ENCODE peak calls at places on chromosomes 6 and 20, in seven cellular contexts. One of them, this sample, is unnamed.

GRCh38 chr6:19906161-19906560 is 69.0 kb downstream of the ID4 start:
- DNase-seq in IMR-90: no peak
- DNase-seq in H9: no peak
- DNase-seq in mesenchymal stem cell: no peak
- DNase-seq in mesendoderm: no peak
- DNase-seq in neuronal stem cell: no peak
- DNase-seq in trophoblast cell: no peak
- DNase-seq in this sample: no peak

GRCh38 chr6:63816979-63817436 is 181.4 kb downstream of the PHF3 start:
- DNase-seq in IMR-90: peak
- DNase-seq in H9: peak
- DNase-seq in mesenchymal stem cell: peak
- DNase-seq in mesendoderm: peak
- DNase-seq in neuronal stem cell: no peak
- DNase-seq in trophoblast cell: no peak
- DNase-seq in this sample: no peak

GRCh38 chr6:125154184-125155135 is 887 bp downstream of the TPD52L1 start:
- DNase-seq in IMR-90: no peak
- DNase-seq in H9: peak
- DNase-seq in mesenchymal stem cell: peak
- DNase-seq in mesendoderm: peak
- DNase-seq in neuronal stem cell: peak
- DNase-seq in trophoblast cell: peak
- DNase-seq in this sample: no peak

GRCh38 chr6:142476446-142476845 is 174.6 kb downstream of the ADGRG6 start:
- DNase-seq in IMR-90: no peak
- DNase-seq in H9: no peak
- DNase-seq in mesenchymal stem cell: no peak
- DNase-seq in mesendoderm: no peak
- DNase-seq in neuronal stem cell: no peak
- DNase-seq in trophoblast cell: no peak
- DNase-seq in this sample: no peak

GRCh38 chr20:10219452-10219791 is 792 bp downstream of the SNAP25 start:
- DNase-seq in IMR-90: peak
- DNase-seq in H9: peak
- DNase-seq in mesenchymal stem cell: peak
- DNase-seq in mesendoderm: peak
- DNase-seq in neuronal stem cell: peak
- DNase-seq in trophoblast cell: peak
- DNase-seq in this sample: no peak

GRCh38 chr6:26307830-26308229 is 57.2 kb upstream of the BTN3A2 start:
- DNase-seq in IMR-90: no peak
- DNase-seq in H9: no peak
- DNase-seq in mesenchymal stem cell: no peak
- DNase-seq in mesendoderm: no peak
- DNase-seq in neuronal stem cell: no peak
- DNase-seq in trophoblast cell: no peak
- DNase-seq in this sample: no peak

GRCh38 chr6:139028658-139029469 is at the start of gene ABRACL:
- DNase-seq in IMR-90: peak
- DNase-seq in H9: no peak
- DNase-seq in mesenchymal stem cell: peak
- DNase-seq in mesendoderm: peak
- DNase-seq in neuronal stem cell: peak
- DNase-seq in trophoblast cell: peak
- DNase-seq in this sample: peak

GRCh38 chr6:38152620-38153019 is 333.1 kb downstream of the ZFAND3 start:
- DNase-seq in IMR-90: no peak
- DNase-seq in H9: no peak
- DNase-seq in mesenchymal stem cell: no peak
- DNase-seq in mesendoderm: no peak
- DNase-seq in neuronal stem cell: no peak
- DNase-seq in trophoblast cell: no peak
- DNase-seq in this sample: no peak

DNA sequence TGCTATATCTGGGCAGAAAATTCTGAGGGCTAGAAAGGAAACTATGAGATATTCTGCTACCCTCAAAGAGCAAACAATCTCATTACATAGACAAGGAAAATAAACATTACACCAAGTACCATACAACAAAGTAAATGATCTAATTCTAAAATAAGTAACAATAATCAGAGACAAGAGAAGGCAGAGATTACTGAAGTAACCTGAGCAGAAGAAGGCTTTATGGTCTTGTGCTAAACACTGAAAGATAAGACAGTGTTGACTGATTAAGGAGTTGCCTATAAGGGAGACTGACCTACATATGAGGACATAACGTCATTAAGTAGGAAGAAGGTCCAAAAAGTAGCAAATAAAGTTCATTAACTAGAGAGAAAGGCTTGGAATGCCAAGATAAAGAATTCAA is 134.2 kb downstream of the MTFR2 start:
- DNase-seq in IMR-90: no peak
- DNase-seq in H9: no peak
- DNase-seq in mesenchymal stem cell: no peak
- DNase-seq in mesendoderm: no peak
- DNase-seq in neuronal stem cell: no peak
- DNase-seq in trophoblast cell: no peak
- DNase-seq in this sample: no peak
- H3K23ac ChIP-seq in IMR-90: peak
- H3K23ac ChIP-seq in H9: no peak
- H3K23ac ChIP-seq in mesenchymal stem cell: no peak
- H3K23ac ChIP-seq in mesendoderm: no peak
- H3K23ac ChIP-seq in neuronal stem cell: no peak
- H3K23ac ChIP-seq in trophoblast cell: no peak
- H3K23ac ChIP-seq in this sample: no peak

DNA sequence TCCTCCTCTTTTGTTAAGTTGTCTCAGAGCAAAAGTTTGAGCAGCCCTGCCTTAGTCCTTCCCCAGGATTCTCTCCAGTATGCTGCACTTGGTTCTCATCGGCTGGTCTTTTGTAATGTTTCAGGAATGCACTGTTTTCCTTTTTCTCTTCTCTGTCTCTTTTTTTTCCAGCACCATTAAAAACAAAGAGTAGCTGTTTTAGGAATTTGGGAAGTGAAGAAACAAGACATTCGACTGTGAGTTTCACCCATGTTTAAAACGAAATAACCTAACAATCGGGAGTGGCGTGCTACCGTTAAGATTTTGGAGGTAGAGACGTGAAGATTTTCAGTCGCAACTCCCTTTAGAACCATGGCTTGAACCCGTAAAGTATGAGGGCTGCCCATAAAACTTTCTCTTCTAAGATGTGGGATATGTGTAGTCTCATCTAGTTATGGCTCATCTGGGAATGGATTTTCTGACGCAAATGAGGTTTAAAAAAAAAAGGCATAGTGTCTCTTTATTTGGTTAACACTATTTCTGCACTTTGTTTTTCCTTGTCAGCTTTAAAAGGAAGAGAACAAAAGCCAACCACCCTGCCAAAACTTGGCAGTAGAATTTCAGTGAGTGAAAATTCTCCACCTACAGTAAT is 35.9 kb upstream of the RAB23 start:
- DNase-seq in IMR-90: peak
- DNase-seq in H9: no peak
- DNase-seq in mesenchymal stem cell: peak
- DNase-seq in mesendoderm: no peak
- DNase-seq in neuronal stem cell: no peak
- DNase-seq in trophoblast cell: no peak
- DNase-seq in this sample: no peak
- H3K23ac ChIP-seq in IMR-90: peak
- H3K23ac ChIP-seq in H9: no peak
- H3K23ac ChIP-seq in mesenchymal stem cell: no peak
- H3K23ac ChIP-seq in mesendoderm: no peak
- H3K23ac ChIP-seq in neuronal stem cell: no peak
- H3K23ac ChIP-seq in trophoblast cell: no peak
- H3K23ac ChIP-seq in this sample: no peak

GRCh38 chr6:101847690-101848089 is 454.2 kb downstream of the GRIK2 start:
- DNase-seq in IMR-90: no peak
- DNase-seq in H9: peak
- DNase-seq in mesenchymal stem cell: no peak
- DNase-seq in mesendoderm: peak
- DNase-seq in neuronal stem cell: no peak
- DNase-seq in trophoblast cell: no peak
- DNase-seq in this sample: peak

GRCh38 chr6:101853226-101853625 is 459.7 kb downstream of the GRIK2 start:
- DNase-seq in IMR-90: peak
- DNase-seq in H9: no peak
- DNase-seq in mesenchymal stem cell: no peak
- DNase-seq in mesendoderm: no peak
- DNase-seq in neuronal stem cell: no peak
- DNase-seq in trophoblast cell: no peak
- DNase-seq in this sample: no peak

GRCh38 chr6:101853686-101854085 is 460.2 kb downstream of the GRIK2 start:
- DNase-seq in IMR-90: no peak
- DNase-seq in H9: no peak
- DNase-seq in mesenchymal stem cell: no peak
- DNase-seq in mesendoderm: no peak
- DNase-seq in neuronal stem cell: no peak
- DNase-seq in trophoblast cell: no peak
- DNase-seq in this sample: no peak

DNA sequence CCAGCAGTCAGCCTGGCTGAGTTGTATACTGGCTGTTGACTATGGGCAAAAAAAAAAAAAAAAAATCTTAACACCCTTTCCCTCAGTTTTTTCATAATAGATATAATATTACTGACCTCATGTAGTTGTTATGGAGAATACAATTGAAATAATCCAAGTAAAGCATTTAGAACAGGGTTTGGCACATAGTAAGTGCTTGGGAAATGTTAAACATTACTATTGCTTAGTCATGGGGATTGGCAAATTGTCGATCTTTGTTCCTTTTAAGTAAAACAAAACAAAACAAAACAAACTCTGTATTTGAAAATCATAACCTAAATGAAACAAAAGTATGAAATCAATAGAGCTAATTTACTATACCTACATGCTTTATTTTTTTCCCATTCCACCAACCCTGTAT is 458.4 kb downstream of the GRIK2 start:
- DNase-seq in IMR-90: peak
- DNase-seq in H9: no peak
- DNase-seq in mesenchymal stem cell: no peak
- DNase-seq in mesendoderm: no peak
- DNase-seq in neuronal stem cell: no peak
- DNase-seq in trophoblast cell: no peak
- DNase-seq in this sample: no peak
- H3K23ac ChIP-seq in IMR-90: no peak
- H3K23ac ChIP-seq in H9: no peak
- H3K23ac ChIP-seq in mesenchymal stem cell: no peak
- H3K23ac ChIP-seq in mesendoderm: no peak
- H3K23ac ChIP-seq in neuronal stem cell: no peak
- H3K23ac ChIP-seq in trophoblast cell: no peak
- H3K23ac ChIP-seq in this sample: no peak

GRCh38 chr6:150514806-150515362 is 84.8 kb upstream of the PLEKHG1 start:
- DNase-seq in IMR-90: no peak
- DNase-seq in H9: no peak
- DNase-seq in mesenchymal stem cell: no peak
- DNase-seq in mesendoderm: no peak
- DNase-seq in neuronal stem cell: no peak
- DNase-seq in trophoblast cell: no peak
- DNase-seq in this sample: no peak
- H3K23ac ChIP-seq in IMR-90: no peak
- H3K23ac ChIP-seq in H9: no peak
- H3K23ac ChIP-seq in mesenchymal stem cell: no peak
- H3K23ac ChIP-seq in mesendoderm: no peak
- H3K23ac ChIP-seq in neuronal stem cell: no peak
- H3K23ac ChIP-seq in trophoblast cell: no peak
- H3K23ac ChIP-seq in this sample: no peak

GRCh38 chr20:50567860-50568548 is 57.8 kb downstream of the PTPN1 start:
- DNase-seq in IMR-90: no peak
- DNase-seq in H9: peak
- DNase-seq in mesenchymal stem cell: no peak
- DNase-seq in mesendoderm: no peak
- DNase-seq in neuronal stem cell: no peak
- DNase-seq in trophoblast cell: peak
- DNase-seq in this sample: no peak
- H3K23ac ChIP-seq in IMR-90: no peak
- H3K23ac ChIP-seq in H9: no peak
- H3K23ac ChIP-seq in mesenchymal stem cell: no peak
- H3K23ac ChIP-seq in mesendoderm: no peak
- H3K23ac ChIP-seq in neuronal stem cell: no peak
- H3K23ac ChIP-seq in trophoblast cell: no peak
- H3K23ac ChIP-seq in this sample: no peak

GRCh38 chr6:3045369-3045768 is 22.9 kb upstream of the RIPK1 start:
- DNase-seq in IMR-90: no peak
- DNase-seq in H9: no peak
- DNase-seq in mesenchymal stem cell: no peak
- DNase-seq in mesendoderm: no peak
- DNase-seq in neuronal stem cell: no peak
- DNase-seq in trophoblast cell: no peak
- DNase-seq in this sample: no peak
- H3K23ac ChIP-seq in IMR-90: no peak
- H3K23ac ChIP-seq in H9: no peak
- H3K23ac ChIP-seq in mesenchymal stem cell: no peak
- H3K23ac ChIP-seq in mesendoderm: no peak
- H3K23ac ChIP-seq in neuronal stem cell: no peak
- H3K23ac ChIP-seq in trophoblast cell: no peak
- H3K23ac ChIP-seq in this sample: no peak

DNA sequence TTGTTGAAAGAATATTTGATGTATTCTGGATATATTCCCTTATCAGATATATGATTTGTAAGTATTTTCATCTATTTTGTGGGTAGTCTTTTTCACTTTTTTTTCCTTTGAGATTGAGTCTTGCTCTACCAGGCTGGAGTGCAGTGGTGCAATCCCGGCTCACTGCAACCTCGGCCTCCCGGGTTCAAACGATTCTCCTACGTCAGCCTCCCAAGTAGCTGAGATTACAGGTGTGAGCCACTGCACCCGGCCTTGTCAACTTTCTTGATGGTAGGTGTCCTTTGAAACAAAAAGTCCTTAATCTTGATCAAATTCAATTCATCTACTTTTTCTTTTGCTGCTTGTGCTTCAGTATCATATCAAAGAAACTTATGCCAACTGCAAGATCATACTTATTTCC is 297.2 kb upstream of the NRSN1 start:
- DNase-seq in IMR-90: no peak
- DNase-seq in H9: no peak
- DNase-seq in mesenchymal stem cell: no peak
- DNase-seq in mesendoderm: no peak
- DNase-seq in neuronal stem cell: no peak
- DNase-seq in trophoblast cell: no peak
- DNase-seq in this sample: no peak
- H3K23ac ChIP-seq in IMR-90: no peak
- H3K23ac ChIP-seq in H9: no peak
- H3K23ac ChIP-seq in mesenchymal stem cell: no peak
- H3K23ac ChIP-seq in mesendoderm: no peak
- H3K23ac ChIP-seq in neuronal stem cell: no peak
- H3K23ac ChIP-seq in trophoblast cell: no peak
- H3K23ac ChIP-seq in this sample: no peak

This sample was measured in H1.